ENCODE peak calls at places on chromosome 20, in five cellular contexts. One of them, this sample, is unnamed.

GRCh38 chr20:1528811-1529210 is 28.7 kb downstream of the SIRPD start:
- DNase-seq in HCT116: no peak
- DNase-seq in GM12878: no peak
- DNase-seq in HepG2: no peak
- DNase-seq in WTC11: no peak
- DNase-seq in this sample: no peak

GRCh38 chr20:1887756-1888155 is 7.5 kb upstream of the SIRPA start:
- DNase-seq in GM12878: no peak
- DNase-seq in WTC11: no peak
- DNase-seq in HCT116: no peak
- DNase-seq in HepG2: no peak
- DNase-seq in this sample: no peak

GRCh38 chr20:5870462-5871021 is 79.8 kb downstream of the TRMT6 start:
- DNase-seq in HepG2: no peak
- DNase-seq in HCT116: no peak
- DNase-seq in WTC11: no peak
- DNase-seq in GM12878: no peak
- DNase-seq in this sample: no peak

GRCh38 chr20:9460518-9460917 is 53.9 kb upstream of the LAMP5 start:
- DNase-seq in HCT116: no peak
- DNase-seq in HepG2: no peak
- DNase-seq in GM12878: no peak
- DNase-seq in WTC11: no peak
- DNase-seq in this sample: no peak

GRCh38 chr20:57804470-57805250 is 94.8 kb upstream of the PMEPA1 start:
- DNase-seq in HCT116: no peak
- DNase-seq in HepG2: no peak
- DNase-seq in GM12878: no peak
- DNase-seq in WTC11: no peak
- DNase-seq in this sample: no peak

GRCh38 chr20:3146732-3147341 is 12.8 kb downstream of the FASTKD5 start:
- DNase-seq in WTC11: no peak
- DNase-seq in HepG2: no peak
- DNase-seq in HCT116: no peak
- DNase-seq in GM12878: no peak
- DNase-seq in this sample: no peak

GRCh38 chr20:7346562-7346961 is 579.1 kb downstream of the BMP2 start:
- DNase-seq in WTC11: no peak
- DNase-seq in GM12878: no peak
- DNase-seq in HepG2: no peak
- DNase-seq in HCT116: no peak
- DNase-seq in this sample: no peak

GRCh38 chr20:1427457-1428054 is 34.7 kb upstream of the FKBP1A start:
- DNase-seq in HCT116: no peak
- DNase-seq in WTC11: peak
- DNase-seq in GM12878: no peak
- DNase-seq in HepG2: peak
- DNase-seq in this sample: no peak

GRCh38 chr20:33858666-33859065 is 47.5 kb downstream of the CHMP4B start:
- DNase-seq in HCT116: no peak
- DNase-seq in WTC11: no peak
- DNase-seq in HepG2: no peak
- DNase-seq in GM12878: no peak
- DNase-seq in this sample: no peak

GRCh38 chr20:2838847-2839671 is 1.4 kb downstream of the PCED1A start:
- DNase-seq in HepG2: no peak
- DNase-seq in GM12878: no peak
- DNase-seq in WTC11: no peak
- DNase-seq in HCT116: no peak
- DNase-seq in this sample: no peak

GRCh38 chr20:49674383-49675352 is 39.0 kb downstream of the B4GALT5 start:
- DNase-seq in GM12878: no peak
- DNase-seq in HCT116: peak
- DNase-seq in HepG2: peak
- DNase-seq in WTC11: no peak
- DNase-seq in this sample: no peak

GRCh38 chr20:31842471-31843157 is 2.8 kb downstream of the FOXS1 start:
- DNase-seq in HepG2: no peak
- DNase-seq in WTC11: no peak
- DNase-seq in HCT116: no peak
- DNase-seq in GM12878: no peak
- DNase-seq in this sample: no peak

GRCh38 chr20:2151805-2152727 is 50.4 kb downstream of the STK35 start:
- DNase-seq in HepG2: no peak
- DNase-seq in GM12878: no peak
- DNase-seq in WTC11: no peak
- DNase-seq in HCT116: no peak
- DNase-seq in this sample: no peak

DNA sequence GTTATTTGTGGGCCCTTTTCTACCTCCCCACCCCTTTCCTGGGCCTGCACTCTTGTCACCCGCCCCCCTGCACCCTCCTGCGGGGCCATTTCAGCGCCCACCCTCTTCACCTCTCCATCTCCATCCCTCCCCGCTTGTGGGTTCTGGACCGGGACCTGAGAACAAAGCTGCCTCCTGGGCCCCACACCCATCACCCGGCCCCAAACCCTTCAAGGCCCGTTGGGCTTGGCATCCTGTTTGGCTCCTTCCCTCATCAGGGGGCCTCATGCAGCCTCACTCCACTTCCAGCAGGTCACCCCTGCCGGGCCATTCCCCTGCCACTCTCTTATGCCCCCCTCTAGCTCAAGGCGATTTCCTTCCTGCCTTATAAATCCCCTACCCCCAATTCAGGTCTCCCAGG is 67.4 kb downstream of the SRC start:
- DNase-seq in GM12878: no peak
- DNase-seq in HepG2: no peak
- DNase-seq in WTC11: no peak
- DNase-seq in HCT116: no peak
- DNase-seq in this sample: no peak
- TF ChIP-seq SP1 in GM12878: no peak
- TF ChIP-seq SP1 in HepG2: no peak
- TF ChIP-seq SP1 in WTC11: no peak
- TF ChIP-seq SP1 in HCT116: no peak
- TF ChIP-seq SP1 in this sample: no peak

DNA sequence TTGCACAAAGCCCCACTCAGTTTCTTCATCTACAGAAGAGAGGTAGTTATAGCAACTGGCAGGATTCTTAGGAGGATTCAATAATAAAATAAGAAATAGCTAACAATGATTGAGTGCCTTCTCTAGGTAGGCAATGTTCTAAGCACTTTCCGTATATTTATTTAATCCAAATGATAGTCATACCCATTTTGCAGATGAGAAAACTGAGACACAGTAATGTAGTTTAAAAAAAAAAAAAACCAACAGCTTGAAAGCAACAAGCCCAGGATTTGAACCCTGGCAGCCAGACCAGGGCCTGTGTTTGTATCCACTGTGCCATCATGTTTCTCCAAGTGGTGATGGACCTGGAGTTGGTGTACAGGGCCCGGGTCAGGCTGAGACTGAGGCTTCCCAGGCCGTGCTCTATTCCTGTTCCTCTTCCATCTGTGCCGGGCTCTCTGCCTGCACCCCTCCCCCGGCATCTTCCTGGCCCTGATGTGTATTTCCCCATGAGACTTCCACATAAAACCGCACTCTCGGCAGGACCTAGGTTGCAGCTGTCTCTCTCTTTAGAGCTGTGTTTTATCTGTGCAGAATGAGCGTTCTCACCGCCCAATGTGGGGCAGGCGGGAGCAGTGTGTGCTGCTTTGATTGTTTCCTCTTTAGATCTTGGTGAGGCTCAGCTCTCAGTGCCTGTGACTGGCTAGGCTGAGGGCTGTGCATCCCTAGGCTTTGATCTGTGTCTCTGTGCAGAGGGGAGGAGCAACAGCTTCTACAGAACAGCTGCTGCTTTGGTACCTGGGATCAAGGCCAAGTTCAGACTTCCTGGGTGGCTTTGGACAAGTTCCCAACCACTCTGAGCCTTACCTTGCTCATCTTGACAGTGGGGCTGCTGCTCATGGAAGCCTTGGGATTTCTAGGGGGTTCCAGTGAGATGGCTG is 49.5 kb downstream of the TOX2 start:
- DNase-seq in HCT116: no peak
- DNase-seq in GM12878: no peak
- DNase-seq in HepG2: no peak
- DNase-seq in WTC11: no peak
- DNase-seq in this sample: no peak
- TF ChIP-seq SP1 in HCT116: no peak
- TF ChIP-seq SP1 in GM12878: no peak
- TF ChIP-seq SP1 in HepG2: no peak
- TF ChIP-seq SP1 in WTC11: no peak
- TF ChIP-seq SP1 in this sample: no peak

GRCh38 chr20:48017504-48017903 is 232.2 kb upstream of the SULF2 start:
- DNase-seq in HCT116: no peak
- DNase-seq in HepG2: no peak
- DNase-seq in GM12878: no peak
- DNase-seq in WTC11: no peak
- DNase-seq in this sample: no peak

GRCh38 chr20:48017992-48018391 is 232.7 kb upstream of the SULF2 start:
- DNase-seq in HepG2: no peak
- DNase-seq in WTC11: no peak
- DNase-seq in HCT116: no peak
- DNase-seq in GM12878: no peak
- DNase-seq in this sample: no peak

GRCh38 chr20:48019496-48019895 is 234.2 kb upstream of the SULF2 start:
- DNase-seq in GM12878: no peak
- DNase-seq in HCT116: no peak
- DNase-seq in HepG2: no peak
- DNase-seq in WTC11: no peak
- DNase-seq in this sample: no peak

GRCh38 chr20:48015943-48016723 is 230.9 kb upstream of the SULF2 start:
- DNase-seq in HepG2: no peak
- DNase-seq in GM12878: no peak
- DNase-seq in WTC11: no peak
- DNase-seq in HCT116: no peak
- DNase-seq in this sample: no peak

GRCh38 chr20:48019940-48020339 is 234.7 kb upstream of the SULF2 start:
- DNase-seq in HepG2: no peak
- DNase-seq in HCT116: no peak
- DNase-seq in GM12878: no peak
- DNase-seq in WTC11: no peak
- DNase-seq in this sample: no peak
- TF ChIP-seq SP1 in HepG2: no peak
- TF ChIP-seq SP1 in HCT116: no peak
- TF ChIP-seq SP1 in GM12878: no peak
- TF ChIP-seq SP1 in WTC11: no peak
- TF ChIP-seq SP1 in this sample: no peak

GRCh38 chr20:23924751-23925150 is 45.2 kb upstream of the CST5 start:
- DNase-seq in WTC11: no peak
- DNase-seq in GM12878: no peak
- DNase-seq in HepG2: no peak
- DNase-seq in HCT116: no peak
- DNase-seq in this sample: no peak

GRCh38 chr20:23925789-23926525 is 46.4 kb upstream of the CST5 start:
- DNase-seq in GM12878: no peak
- DNase-seq in HepG2: no peak
- DNase-seq in WTC11: no peak
- DNase-seq in HCT116: no peak
- DNase-seq in this sample: no peak

GRCh38 chr20:23928353-23928752 is 48.8 kb upstream of the CST5 start:
- DNase-seq in HCT116: no peak
- DNase-seq in WTC11: no peak
- DNase-seq in GM12878: no peak
- DNase-seq in HepG2: no peak
- DNase-seq in this sample: no peak

GRCh38 chr20:23926941-23927872 is 47.7 kb upstream of the CST5 start:
- DNase-seq in HepG2: no peak
- DNase-seq in HCT116: no peak
- DNase-seq in GM12878: no peak
- DNase-seq in WTC11: no peak
- DNase-seq in this sample: no peak

GRCh38 chr20:23926526-23926880 is 47.0 kb upstream of the CST5 start:
- DNase-seq in HepG2: no peak
- DNase-seq in HCT116: no peak
- DNase-seq in GM12878: no peak
- DNase-seq in WTC11: no peak
- DNase-seq in this sample: no peak
- TF ChIP-seq SP1 in HepG2: no peak
- TF ChIP-seq SP1 in HCT116: no peak
- TF ChIP-seq SP1 in GM12878: no peak
- TF ChIP-seq SP1 in WTC11: no peak
- TF ChIP-seq SP1 in this sample: no peak

GRCh38 chr20:54002056-54002575 is 68.3 kb downstream of the BCAS1 start:
- DNase-seq in WTC11: no peak
- DNase-seq in HCT116: no peak
- DNase-seq in GM12878: no peak
- DNase-seq in HepG2: no peak
- DNase-seq in this sample: no peak

GRCh38 chr20:54000914-54001313 is 69.5 kb downstream of the BCAS1 start:
- DNase-seq in WTC11: no peak
- DNase-seq in HCT116: no peak
- DNase-seq in HepG2: no peak
- DNase-seq in GM12878: no peak
- DNase-seq in this sample: no peak

GRCh38 chr20:54005524-54005923 is 64.9 kb downstream of the BCAS1 start:
- DNase-seq in HCT116: no peak
- DNase-seq in GM12878: no peak
- DNase-seq in HepG2: no peak
- DNase-seq in WTC11: no peak
- DNase-seq in this sample: no peak

GRCh38 chr20:54002741-54003140 is 67.7 kb downstream of the BCAS1 start:
- DNase-seq in GM12878: no peak
- DNase-seq in WTC11: no peak
- DNase-seq in HCT116: no peak
- DNase-seq in HepG2: no peak
- DNase-seq in this sample: no peak

DNA sequence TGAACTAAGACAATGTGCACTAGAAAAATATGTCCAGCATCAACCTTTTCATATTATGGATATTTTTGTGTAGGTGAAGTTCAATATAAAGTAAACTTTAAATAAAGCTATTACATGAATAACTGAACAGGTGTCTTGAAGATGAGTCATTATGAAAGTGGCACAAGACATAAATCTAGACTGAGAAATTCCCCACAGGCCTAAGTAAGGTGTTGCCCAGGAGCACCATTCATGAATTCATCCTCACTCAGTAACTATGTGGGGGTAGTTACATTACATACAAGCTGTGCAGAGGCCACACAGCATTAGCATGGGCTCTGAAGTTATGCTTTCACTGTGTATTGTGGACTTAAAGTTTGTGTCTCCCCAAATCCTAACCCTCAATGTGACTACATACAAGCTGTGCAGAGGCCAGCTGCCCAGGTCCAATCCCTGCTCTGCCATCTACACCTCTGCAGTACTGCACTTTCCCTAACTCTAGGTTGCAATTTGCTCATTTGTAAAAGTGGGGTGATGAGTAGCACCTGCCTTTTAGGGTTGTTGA is 65.9 kb downstream of the BCAS1 start:
- DNase-seq in HCT116: no peak
- DNase-seq in GM12878: peak
- DNase-seq in WTC11: no peak
- DNase-seq in HepG2: no peak
- DNase-seq in this sample: no peak
- TF ChIP-seq SP1 in HCT116: no peak
- TF ChIP-seq SP1 in GM12878: peak
- TF ChIP-seq SP1 in WTC11: no peak
- TF ChIP-seq SP1 in HepG2: no peak
- TF ChIP-seq SP1 in this sample: no peak

This sample was measured in HEK293T.